ENCODE peak calls at places on chromosomes 7 and 10, in nine cellular contexts. Q is AG10803, J is foreskin fibroblast, T is RWPE2, W is cardiac muscle cell, S is upper lobe of right lung, F is left ventricle myocardium inferior, V is GM23338, M is HFF-Myc. O is an unnamed sample.

GRCh38 chr10:33337335-33337854 is 2.9 kb upstream of the NRP1 start:
- DNase-seq in Q (peak), J (peak), T (no peak), W (peak), S (no peak), F (peak), V (no peak), M (no peak), O (peak)

GRCh38 chr7:100483728-100484635 is at the start of gene NYAP1:
- DNase-seq in Q (no peak), J (peak), T (no peak), W (peak), S (no peak), F (peak), V (peak), M (no peak), O (peak)

GRCh38 chr7:19674266-19674960 is 34.4 kb downstream of the POLR1F start:
- DNase-seq in Q (peak), J (no peak), T (no peak), W (peak), S (no peak), F (no peak), V (peak), M (no peak), O (peak)

GRCh38 chr10:72525277-72525676 is 100.6 kb downstream of the MICU1 start:
- DNase-seq in Q (peak), J (peak), T (no peak), W (peak), S (no peak), F (no peak), V (no peak), M (no peak), O (peak)

GRCh38 chr7:85940798-85941197 is 702.9 kb upstream of the GRM3 start:
- DNase-seq in Q (no peak), J (no peak), T (no peak), W (no peak), S (no peak), F (no peak), V (no peak), M (no peak), O (no peak)

GRCh38 chr7:101916876-101917275 is 99.5 kb downstream of the CUX1 start:
- DNase-seq in Q (no peak), J (no peak), T (no peak), W (no peak), S (peak), F (no peak), V (no peak), M (no peak), O (no peak)

GRCh38 chr10:132856869-132857524 is 71.0 kb upstream of the NKX6-2 start:
- DNase-seq in Q (no peak), J (no peak), T (peak), W (no peak), S (peak), F (peak), V (no peak), M (no peak), O (no peak)

GRCh38 chr10:61398730-61399129 is 54.5 kb downstream of the TMEM26 start:
- DNase-seq in Q (no peak), J (no peak), T (no peak), W (no peak), S (no peak), F (no peak), V (no peak), M (no peak), O (no peak)

GRCh38 chr7:149866817-149867447 is 6.8 kb upstream of the ATP6V0E2 start:
- DNase-seq in Q (peak), J (peak), T (peak), W (peak), S (no peak), F (no peak), V (no peak), M (no peak), O (peak)

GRCh38 chr7:101094791-101095375 is 9.6 kb downstream of the TRIM56 start:
- DNase-seq in Q (peak), J (peak), T (no peak), W (peak), S (no peak), F (no peak), V (peak), M (no peak), O (peak)

GRCh38 chr7:94303736-94304135 is 91.0 kb upstream of the COL1A2 start:
- DNase-seq in Q (peak), J (peak), T (no peak), W (peak), S (no peak), F (no peak), V (no peak), M (no peak), O (peak)

GRCh38 chr10:114208351-114208750 is 29.2 kb downstream of the TDRD1 start:
- DNase-seq in Q (no peak), J (no peak), T (no peak), W (no peak), S (no peak), F (no peak), V (peak), M (no peak), O (no peak)

GRCh38 chr10:72461085-72461484 is 106.4 kb upstream of the DNAJB12 start:
- DNase-seq in Q (no peak), J (no peak), T (no peak), W (peak), S (no peak), F (no peak), V (no peak), M (no peak), O (no peak)

GRCh38 chr7:57487957-57488356 is 38.0 kb downstream of the ZNF716 start:
- DNase-seq in Q (no peak), J (no peak), T (no peak), W (no peak), S (no peak), F (no peak), V (no peak), M (no peak), O (no peak)

GRCh38 chr10:73094249-73094850 is 2.3 kb downstream of the P4HA1 start:
- DNase-seq in Q (no peak), J (no peak), T (no peak), W (peak), S (no peak), F (no peak), V (no peak), M (no peak), O (peak)

GRCh38 chr7:11471255-11471654 is 360.7 kb downstream of the THSD7A start:
- DNase-seq in Q (no peak), J (no peak), T (no peak), W (no peak), S (no peak), F (no peak), V (no peak), M (no peak), O (no peak)

GRCh38 chr10:63027533-63027932 is 105.6 kb upstream of the NRBF2 start:
- DNase-seq in Q (no peak), J (no peak), T (no peak), W (no peak), S (no peak), F (no peak), V (no peak), M (no peak), O (no peak)

GRCh38 chr10:66940950-66941349 is 15.1 kb downstream of the LRRTM3 start:
- DNase-seq in Q (no peak), J (no peak), T (no peak), W (no peak), S (no peak), F (no peak), V (no peak), M (no peak), O (no peak)

GRCh38 chr10:124917168-124917938 is 24.6 kb upstream of the ZRANB1 start:
- DNase-seq in Q (peak), J (peak), T (no peak), W (peak), S (peak), F (peak), V (peak), M (no peak), O (peak)

GRCh38 chr7:12637819-12638592 is 49.4 kb upstream of the ARL4A start:
- DNase-seq in Q (no peak), J (no peak), T (no peak), W (no peak), S (no peak), F (no peak), V (no peak), M (no peak), O (no peak)

GRCh38 chr7:142168746-142169145 is 57.2 kb downstream of the MGAM2 start:
- DNase-seq in Q (no peak), J (no peak), T (no peak), W (no peak), S (no peak), F (no peak), V (no peak), M (no peak), O (peak)

GRCh38 chr10:101683226-101683625 is 11.7 kb downstream of the FBXW4 start:
- DNase-seq in Q (no peak), J (peak), T (no peak), W (no peak), S (no peak), F (no peak), V (no peak), M (no peak), O (peak)

GRCh38 chr10:11454160-11454559 is 157.3 kb downstream of the USP6NL start:
- DNase-seq in Q (no peak), J (no peak), T (no peak), W (no peak), S (no peak), F (no peak), V (no peak), M (no peak), O (no peak)

GRCh38 chr10:50219646-50220045 is 31.7 kb downstream of the ASAH2 start:
- DNase-seq in Q (no peak), J (peak), T (no peak), W (no peak), S (no peak), F (no peak), V (no peak), M (no peak), O (no peak)

GRCh38 chr7:53002389-53002788 is 33.0 kb upstream of the POM121L12 start:
- DNase-seq in Q (no peak), J (no peak), T (no peak), W (no peak), S (no peak), F (no peak), V (no peak), M (no peak), O (no peak)

GRCh38 chr10:47214520-47214919 is 85.5 kb upstream of the GDF10 start:
- DNase-seq in Q (no peak), J (no peak), T (no peak), W (peak), S (no peak), F (no peak), V (no peak), M (no peak), O (no peak)

GRCh38 chr10:112071596-112072133 is 111.9 kb downstream of the GPAM start:
- DNase-seq in Q (no peak), J (no peak), T (no peak), W (no peak), S (no peak), F (no peak), V (no peak), M (no peak), O (no peak)

GRCh38 chr10:43599333-43599732 is 6.9 kb upstream of the ZNF485 start:
- DNase-seq in Q (no peak), J (no peak), T (no peak), W (no peak), S (no peak), F (no peak), V (no peak), M (no peak), O (no peak)

GRCh38 chr7:76316984-76317781 is 14.7 kb downstream of the HSPB1 start:
- DNase-seq in Q (no peak), J (no peak), T (no peak), W (no peak), S (no peak), F (no peak), V (peak), M (no peak), O (no peak)

GRCh38 chr7:25255603-25256320 is 27.5 kb upstream of the NPVF start:
- DNase-seq in Q (no peak), J (no peak), T (no peak), W (no peak), S (no peak), F (no peak), V (no peak), M (no peak), O (no peak)

GRCh38 chr7:106978425-106979386 is 65.8 kb upstream of the PRKAR2B start:
- DNase-seq in Q (no peak), J (no peak), T (no peak), W (peak), S (no peak), F (no peak), V (no peak), M (no peak), O (no peak)

GRCh38 chr7:2540641-2541051 is 14.7 kb downstream of the BRAT1 start:
- DNase-seq in Q (no peak), J (no peak), T (no peak), W (no peak), S (peak), F (no peak), V (no peak), M (no peak), O (no peak)

GRCh38 chr10:99522511-99523250 is 10.1 kb upstream of the NKX2-3 start:
- DNase-seq in Q (no peak), J (no peak), T (no peak), W (no peak), S (no peak), F (no peak), V (peak), M (no peak), O (no peak)
- H3K4me3 ChIP-seq in Q (no peak), J (no peak), T (no peak), W (peak), S (no peak), F (no peak), V (peak), M (no peak), O (no peak)

GRCh38 chr10:91409869-91410637 is at the start of gene HECTD2:
- DNase-seq in Q (peak), J (peak), T (peak), W (peak), S (peak), F (peak), V (peak), M (no peak), O (peak)

GRCh38 chr10:91410638-91411367 is 659 bp downstream of the HECTD2 start:
- DNase-seq in Q (peak), J (peak), T (no peak), W (peak), S (no peak), F (no peak), V (no peak), M (no peak), O (peak)

GRCh38 chr10:91406322-91406721 is 3.8 kb upstream of the HECTD2 start:
- DNase-seq in Q (no peak), J (no peak), T (no peak), W (no peak), S (no peak), F (no peak), V (peak), M (no peak), O (no peak)

GRCh38 chr10:91412688-91413087 is 2.5 kb downstream of the HECTD2 start:
- DNase-seq in Q (no peak), J (no peak), T (no peak), W (no peak), S (no peak), F (no peak), V (peak), M (no peak), O (no peak)

GRCh38 chr10:91409069-91409868 is 875 bp upstream of the HECTD2 start:
- DNase-seq in Q (peak), J (peak), T (peak), W (peak), S (peak), F (peak), V (peak), M (no peak), O (peak)
- TF ChIP-seq CTCF in Q (no peak), J (no peak), T (no peak), W (no peak), S (no peak), F (no peak), V (peak), M (peak), O (no peak)

GRCh38 chr10:34811126-34811967 is 3.7 kb downstream of the PARD3 start:
- DNase-seq in Q (no peak), J (no peak), T (no peak), W (no peak), S (no peak), F (no peak), V (peak), M (no peak), O (no peak)
- H3K4me3 ChIP-seq in Q (no peak), J (no peak), T (no peak), W (no peak), S (no peak), F (no peak), V (no peak), M (no peak), O (no peak)

GRCh38 chr10:6163364-6164270 is 39.1 kb upstream of the PFKFB3 start:
- DNase-seq in Q (peak), J (peak), T (no peak), W (peak), S (peak), F (peak), V (peak), M (peak), O (peak)
- TF ChIP-seq CTCF in Q (no peak), J (no peak), T (no peak), W (no peak), S (no peak), F (no peak), V (no peak), M (no peak), O (no peak)

GRCh38 chr7:45088146-45088701 is 545 bp downstream of the NACAD start:
- DNase-seq in Q (no peak), J (no peak), T (no peak), W (no peak), S (peak), F (no peak), V (peak), M (no peak), O (no peak)
- H3K4me3 ChIP-seq in Q (peak), J (peak), T (peak), W (peak), S (peak), F (peak), V (peak), M (peak), O (peak)

GRCh38 chr7:37494940-37495339 is 46.3 kb upstream of the ELMO1 start:
- DNase-seq in Q (no peak), J (no peak), T (no peak), W (no peak), S (no peak), F (no peak), V (no peak), M (no peak), O (no peak)

GRCh38 chr7:37493810-37494209 is 45.1 kb upstream of the ELMO1 start:
- DNase-seq in Q (no peak), J (no peak), T (no peak), W (no peak), S (no peak), F (no peak), V (peak), M (no peak), O (no peak)

GRCh38 chr7:37491919-37492694 is 43.4 kb upstream of the ELMO1 start:
- DNase-seq in Q (no peak), J (no peak), T (no peak), W (no peak), S (no peak), F (no peak), V (peak), M (no peak), O (no peak)

GRCh38 chr7:37493123-37493522 is 44.5 kb upstream of the ELMO1 start:
- DNase-seq in Q (no peak), J (no peak), T (no peak), W (no peak), S (no peak), F (no peak), V (no peak), M (no peak), O (no peak)

DNA sequence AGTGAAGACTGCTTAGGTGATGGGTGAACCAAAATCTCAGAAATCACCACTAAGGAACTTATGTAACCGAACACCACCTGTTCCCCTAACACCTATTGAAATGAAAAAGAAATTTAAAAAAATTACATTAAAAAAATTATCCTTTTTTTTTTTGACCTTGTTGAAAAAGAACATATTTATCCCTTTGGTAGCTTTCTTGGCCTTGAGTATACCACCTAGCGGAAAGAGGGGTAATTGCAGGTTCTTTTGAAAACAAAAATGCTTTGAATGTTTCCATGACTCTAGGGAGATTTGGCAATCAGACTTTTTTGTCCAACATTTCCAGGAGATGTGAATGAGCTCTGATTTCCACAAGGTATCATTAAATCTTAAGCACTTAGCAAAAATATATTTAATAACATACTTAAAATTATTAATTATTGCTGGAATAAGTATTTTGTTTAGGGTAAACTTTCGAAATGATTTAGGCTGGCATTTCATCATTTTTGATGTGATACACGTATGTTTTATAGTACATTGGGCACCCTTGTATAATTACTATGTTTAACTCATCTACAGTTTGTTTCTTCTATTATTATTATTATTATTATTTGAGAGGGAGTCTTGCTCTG is 47.0 kb upstream of the ELMO1 start:
- DNase-seq in Q (peak), J (peak), T (no peak), W (peak), S (no peak), F (no peak), V (peak), M (peak), O (peak)
- TF ChIP-seq CTCF in Q (peak), J (peak), T (peak), W (peak), S (peak), F (peak), V (peak), M (peak), O (peak)

GRCh38 chr7:123974326-123974908 is 49.4 kb downstream of the SPAM1 start:
- DNase-seq in Q (no peak), J (no peak), T (no peak), W (no peak), S (no peak), F (no peak), V (no peak), M (no peak), O (no peak)
- H3K4me3 ChIP-seq in Q (no peak), J (no peak), T (no peak), W (no peak), S (no peak), F (no peak), V (no peak), M (no peak), O (no peak)

DNA sequence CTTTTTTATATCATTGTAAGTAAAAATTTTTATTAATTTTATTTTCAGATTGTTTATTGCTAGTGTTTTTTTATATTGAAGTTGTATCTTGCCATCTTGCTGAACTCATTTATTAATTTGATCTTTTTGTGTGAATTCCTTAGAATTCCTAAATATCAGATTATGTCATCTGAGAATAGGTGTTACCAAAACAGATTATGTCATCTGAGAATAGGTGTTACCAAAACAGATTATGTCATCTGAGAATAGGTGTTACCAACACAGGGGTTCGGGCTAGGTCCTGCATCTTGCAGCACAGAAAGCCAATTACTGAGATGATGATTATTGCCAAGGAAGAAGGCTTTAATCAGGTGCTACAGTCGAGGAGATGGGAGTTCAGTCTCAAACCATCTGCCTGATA is 383.4 kb downstream of the CNTNAP2 start:
- DNase-seq in Q (no peak), J (no peak), T (no peak), W (no peak), S (no peak), F (no peak), V (no peak), M (no peak), O (no peak)
- TF ChIP-seq CTCF in Q (no peak), J (no peak), T (no peak), W (no peak), S (no peak), F (no peak), V (no peak), M (no peak), O (no peak)

DNA sequence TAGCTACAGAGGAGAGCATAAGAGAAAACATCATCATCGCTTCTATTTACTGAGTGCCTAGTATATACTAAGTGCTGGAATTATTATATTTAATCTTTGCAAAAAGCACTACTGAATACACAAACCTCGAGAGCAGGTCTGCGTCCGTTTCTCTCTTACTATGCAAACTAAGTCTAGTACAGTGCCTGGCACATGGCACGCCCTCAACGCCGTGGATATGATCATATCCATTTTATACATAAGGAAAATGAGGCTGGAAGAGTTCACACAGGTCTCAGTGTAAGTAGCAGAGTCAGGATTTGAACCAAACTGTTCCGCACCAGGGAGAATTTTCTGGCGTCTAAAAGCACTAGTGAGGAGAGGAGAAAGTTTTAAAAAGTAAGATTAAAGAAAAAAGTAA is 17.6 kb downstream of the MXI1 start:
- DNase-seq in Q (no peak), J (no peak), T (no peak), W (no peak), S (no peak), F (no peak), V (no peak), M (no peak), O (no peak)
- H3K4me3 ChIP-seq in Q (peak), J (peak), T (peak), W (no peak), S (peak), F (peak), V (peak), M (peak), O (peak)

GRCh38 chr7:29345590-29345989 is 151.0 kb downstream of the CHN2 start:
- DNase-seq in Q (peak), J (no peak), T (no peak), W (peak), S (peak), F (peak), V (peak), M (no peak), O (peak)
- TF ChIP-seq CTCF in Q (peak), J (peak), T (peak), W (peak), S (peak), F (peak), V (peak), M (peak), O (no peak)

O was measured in fibroblast of villous mesenchyme.